ENCODE peak calls at places on chromosomes 16 and 17, in five cellular contexts. V, S, Y, Q and D are unnamed samples.

GRCh38 chr17:13490906-13491502 is 110.7 kb downstream of the HS3ST3A1 start:
- DNase-seq in V (no peak), S (no peak), Y (no peak), Q (no peak), D (no peak)

GRCh38 chr17:50484341-50485155 is 5.9 kb downstream of the RSAD1 start:
- DNase-seq in V (no peak), S (no peak), Y (no peak), Q (no peak), D (no peak)

GRCh38 chr17:63848834-63849689 is 6.6 kb upstream of the SMARCD2 start:
- DNase-seq in V (peak), S (peak), Y (peak), Q (peak), D (peak)

GRCh38 chr17:56681561-56682266 is 88.2 kb downstream of the NOG start:
- DNase-seq in V (no peak), S (no peak), Y (no peak), Q (no peak), D (no peak)

GRCh38 chr17:36592711-36593321 is 1.1 kb downstream of the DHRS11 start:
- DNase-seq in V (no peak), S (no peak), Y (no peak), Q (no peak), D (no peak)

GRCh38 chr16:87392823-87393679 is 915 bp downstream of the MAP1LC3B start:
- DNase-seq in V (no peak), S (no peak), Y (peak), Q (no peak), D (no peak)

GRCh38 chr16:53773150-53773846 is 69.3 kb downstream of the FTO start:
- DNase-seq in V (peak), S (no peak), Y (peak), Q (no peak), D (no peak)

GRCh38 chr17:81043725-81044427 is 8.9 kb downstream of the BAIAP2 start:
- DNase-seq in V (no peak), S (no peak), Y (peak), Q (peak), D (no peak)

GRCh38 chr17:7558544-7559306 is at the start of gene TNFSF13:
- DNase-seq in V (no peak), S (no peak), Y (peak), Q (no peak), D (no peak)

GRCh38 chr16:86519007-86519648 is 8.8 kb downstream of the FOXF1 start:
- DNase-seq in V (no peak), S (no peak), Y (no peak), Q (no peak), D (no peak)

GRCh38 chr17:74995847-74996246 is 8.4 kb downstream of the CDR2L start:
- DNase-seq in V (no peak), S (no peak), Y (no peak), Q (no peak), D (no peak)
- TF ChIP-seq TAF1 in V (no peak), S (no peak), Y (no peak), Q (no peak), D (no peak)

DNA sequence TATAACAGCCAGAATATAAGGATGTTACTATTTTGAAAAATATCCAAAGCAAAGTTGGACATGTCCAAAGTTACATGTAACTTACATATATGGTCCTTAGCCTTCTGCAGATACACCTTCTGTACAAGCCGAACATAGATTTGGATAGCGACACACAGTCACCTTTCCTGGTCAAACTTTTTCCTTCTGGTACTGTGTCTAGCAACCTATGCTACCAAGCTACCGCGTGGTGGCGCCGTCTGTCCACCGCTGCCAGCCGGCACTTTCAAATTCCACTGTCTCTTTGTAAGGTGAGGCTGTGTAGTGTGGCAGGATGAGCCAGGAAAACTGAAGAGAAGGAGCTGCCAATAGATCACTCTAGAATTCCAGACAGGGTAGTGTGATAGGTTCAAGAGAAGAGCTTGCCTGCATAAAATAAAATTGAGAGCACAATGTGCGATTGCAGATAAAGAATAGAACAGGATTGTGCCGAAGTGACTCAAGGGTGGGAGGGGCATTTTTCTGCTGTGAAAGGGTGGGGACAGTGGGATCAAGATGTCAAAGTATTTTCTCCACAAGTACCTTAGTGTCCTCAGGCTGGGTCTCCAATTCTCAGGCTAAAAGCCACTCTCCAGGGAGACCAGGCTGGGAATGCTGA is 366.9 kb downstream of the SLC39A11 start:
- DNase-seq in V (peak), S (peak), Y (peak), Q (no peak), D (no peak)
- TF ChIP-seq POLR2AphosphoS5 in V (no peak), S (no peak), Y (no peak), Q (no peak), D (no peak)

GRCh38 chr17:43118679-43119615 is 6.2 kb downstream of the BRCA1 start:
- DNase-seq in V (no peak), S (no peak), Y (no peak), Q (no peak), D (no peak)

GRCh38 chr17:43114101-43114691 is 11.0 kb downstream of the BRCA1 start:
- DNase-seq in V (no peak), S (no peak), Y (no peak), Q (no peak), D (no peak)
- TF ChIP-seq TAF1 in V (no peak), S (no peak), Y (no peak), Q (no peak), D (no peak)

GRCh38 chr16:50548659-50549560 is 714 bp downstream of the NKD1 start:
- DNase-seq in V (no peak), S (peak), Y (peak), Q (no peak), D (peak)

GRCh38 chr16:50550035-50550434 is 1.8 kb downstream of the NKD1 start:
- DNase-seq in V (no peak), S (no peak), Y (no peak), Q (no peak), D (no peak)

GRCh38 chr16:50549561-50549915 is 1.3 kb downstream of the NKD1 start:
- DNase-seq in V (no peak), S (no peak), Y (no peak), Q (no peak), D (no peak)

GRCh38 chr16:50547340-50547865 is 793 bp upstream of the NKD1 start:
- DNase-seq in V (peak), S (peak), Y (peak), Q (no peak), D (peak)

DNA sequence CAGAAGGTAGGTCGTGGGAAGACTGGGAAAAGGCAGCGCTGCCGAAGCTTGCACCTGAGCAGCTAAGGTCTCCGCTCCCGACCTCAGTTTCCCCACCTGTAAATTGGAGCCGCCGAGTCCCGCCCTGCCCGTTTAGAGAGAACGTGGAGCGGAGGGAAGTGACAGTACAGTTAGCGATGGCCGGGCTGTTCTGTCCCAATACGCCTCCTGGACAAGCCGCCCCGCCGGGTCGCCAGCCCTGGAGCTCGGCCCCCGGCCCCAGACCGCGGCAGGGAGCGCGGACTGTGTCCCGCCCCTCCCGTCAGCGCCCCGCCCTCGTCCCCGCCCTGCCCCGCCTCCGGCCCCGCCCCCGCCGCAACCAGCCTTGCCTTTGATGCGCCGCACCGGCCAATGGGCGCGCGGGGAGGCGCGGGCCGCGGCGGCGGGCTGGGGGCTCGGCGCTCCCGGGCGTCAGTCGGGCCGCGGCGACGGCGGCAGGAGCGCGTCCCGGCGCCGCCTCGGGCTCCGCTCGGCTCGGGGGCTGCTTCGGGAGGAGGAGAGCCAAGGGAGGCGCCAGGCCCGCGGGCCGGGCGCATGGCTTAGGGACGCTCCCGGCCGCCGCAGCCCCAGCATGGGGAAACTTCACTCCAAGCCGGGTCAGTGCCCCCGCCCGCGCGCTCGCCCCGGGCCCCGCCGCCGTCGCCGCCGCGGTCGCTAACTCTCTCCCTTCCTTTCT is at the start of gene NKD1:
- DNase-seq in V (peak), S (peak), Y (peak), Q (no peak), D (peak)
- TF ChIP-seq POLR2AphosphoS5 in V (no peak), S (no peak), Y (no peak), Q (no peak), D (no peak)

DNA sequence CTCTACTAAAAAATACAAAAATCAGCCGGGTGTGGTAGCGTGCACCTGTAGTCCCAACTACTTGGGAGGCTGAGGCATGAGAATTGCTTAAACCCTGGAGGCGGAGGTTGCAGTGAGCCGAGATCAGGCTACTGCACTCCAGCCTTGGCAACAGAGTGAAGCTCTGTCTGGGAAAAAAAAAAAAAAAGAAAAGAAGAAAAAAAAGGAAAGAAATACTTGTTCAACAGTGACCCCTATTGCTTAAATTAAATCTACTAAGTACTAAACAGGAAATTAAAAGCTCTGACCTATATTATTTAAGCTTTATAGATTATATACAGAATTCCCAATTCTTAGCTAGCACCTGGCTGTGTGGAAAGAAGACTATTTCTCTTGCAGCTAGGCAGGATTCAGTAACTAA is 48.9 kb downstream of the FBXL20 start:
- DNase-seq in V (no peak), S (no peak), Y (no peak), Q (no peak), D (no peak)
- TF ChIP-seq TAF1 in V (no peak), S (no peak), Y (no peak), Q (no peak), D (no peak)

DNA sequence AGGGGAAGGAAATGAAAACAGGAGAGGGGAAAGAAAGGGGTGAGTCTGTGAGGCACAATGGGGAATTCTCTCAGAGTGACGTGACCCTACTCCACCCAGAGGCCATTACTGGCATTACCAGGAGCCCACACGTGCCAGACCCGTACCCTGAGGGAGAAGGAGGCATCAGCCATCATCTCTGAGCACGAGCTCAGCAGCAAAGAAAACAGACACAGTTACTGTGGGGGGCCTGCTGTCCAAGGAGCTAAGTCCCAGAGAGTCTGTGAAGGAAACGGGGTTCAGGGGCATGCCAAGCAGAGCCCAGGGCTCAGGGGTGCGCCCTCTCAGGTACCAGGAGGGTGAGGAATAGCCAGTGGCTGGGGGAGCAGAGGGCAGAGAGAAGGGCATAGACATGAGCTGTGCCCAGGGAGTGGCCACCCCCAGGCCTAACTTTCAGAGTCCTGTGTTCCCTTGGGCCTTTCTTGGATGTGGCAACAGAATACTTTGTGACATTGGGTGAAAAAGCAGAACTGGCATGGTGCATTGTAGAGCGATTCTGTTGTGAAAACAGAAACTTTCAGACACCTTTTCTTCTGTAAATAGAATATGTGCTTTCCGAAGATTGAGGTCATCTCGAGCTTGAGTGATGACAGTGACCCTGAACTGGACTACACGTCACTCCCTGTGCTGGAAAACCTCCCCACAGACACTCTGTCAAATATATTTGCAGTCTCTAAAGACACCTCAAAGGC is 11.3 kb downstream of the TAF1C start:
- DNase-seq in V (peak), S (no peak), Y (peak), Q (peak), D (no peak)
- TF ChIP-seq POLR2AphosphoS5 in V (no peak), S (no peak), Y (no peak), Q (peak), D (no peak)

GRCh38 chr17:70420876-70421445 is 251.6 kb downstream of the KCNJ2 start:
- DNase-seq in V (no peak), S (no peak), Y (no peak), Q (no peak), D (no peak)
- TF ChIP-seq TAF1 in V (no peak), S (no peak), Y (no peak), Q (no peak), D (no peak)

GRCh38 chr17:16486373-16487250 is 5.4 kb downstream of the LRRC75A start:
- DNase-seq in V (no peak), S (no peak), Y (peak), Q (no peak), D (no peak)
- TF ChIP-seq POLR2AphosphoS5 in V (no peak), S (no peak), Y (no peak), Q (no peak), D (no peak)